ENCODE peak calls at places on chromosomes 2 and 18, in ten cellular contexts. One of them, this sample, is unnamed.
A peak's percentile ranks its signal among the peaks of the same experiment; 100 is the strongest.

GRCh38 chr2:179049203-179049545 is 763 bp downstream of the CCDC141 start:
- DNase-seq in CD4-positive, alpha-beta T cell: no peak
- DNase-seq in stimulated activated CD4-positive, alpha-beta T cell treated with anti-CD3 and anti-CD28 coated beads, Interleukin-4, amount 100 ng/mL, for 24 hours: no peak
- DNase-seq in body of pancreas: no peak
- DNase-seq in activated gamma-delta T cell treated with Interleukin-2 at 50 U/mL for 16 hours: no peak
- DNase-seq in HAP-1: no peak
- DNase-seq in NT2/D1: no peak
- DNase-seq in BE2C: no peak
- DNase-seq in HS-27A: no peak
- DNase-seq in iris pigment epithelial cell: no peak
- DNase-seq in this sample: peak; percentile 52

GRCh38 chr2:88967844-88968243 is 276.4 kb downstream of the RPIA start:
- DNase-seq in CD4-positive, alpha-beta T cell: no peak
- DNase-seq in stimulated activated CD4-positive, alpha-beta T cell treated with anti-CD3 and anti-CD28 coated beads, Interleukin-4, amount 100 ng/mL, for 24 hours: no peak
- DNase-seq in body of pancreas: no peak
- DNase-seq in activated gamma-delta T cell treated with Interleukin-2 at 50 U/mL for 16 hours: no peak
- DNase-seq in HAP-1: no peak
- DNase-seq in NT2/D1: no peak
- DNase-seq in BE2C: no peak
- DNase-seq in HS-27A: no peak
- DNase-seq in iris pigment epithelial cell: no peak
- DNase-seq in this sample: no peak

GRCh38 chr2:6184532-6185302 is 492.5 kb downstream of the SOX11 start:
- DNase-seq in CD4-positive, alpha-beta T cell: no peak
- DNase-seq in stimulated activated CD4-positive, alpha-beta T cell treated with anti-CD3 and anti-CD28 coated beads, Interleukin-4, amount 100 ng/mL, for 24 hours: no peak
- DNase-seq in body of pancreas: no peak
- DNase-seq in activated gamma-delta T cell treated with Interleukin-2 at 50 U/mL for 16 hours: no peak
- DNase-seq in HAP-1: no peak
- DNase-seq in NT2/D1: no peak
- DNase-seq in BE2C: no peak
- DNase-seq in HS-27A: no peak
- DNase-seq in iris pigment epithelial cell: peak; percentile 83
- DNase-seq in this sample: no peak

GRCh38 chr2:222813177-222813843 is 47.5 kb upstream of the ACSL3 start:
- DNase-seq in CD4-positive, alpha-beta T cell: no peak
- DNase-seq in stimulated activated CD4-positive, alpha-beta T cell treated with anti-CD3 and anti-CD28 coated beads, Interleukin-4, amount 100 ng/mL, for 24 hours: peak; percentile 12
- DNase-seq in body of pancreas: no peak
- DNase-seq in activated gamma-delta T cell treated with Interleukin-2 at 50 U/mL for 16 hours: no peak
- DNase-seq in HAP-1: no peak
- DNase-seq in NT2/D1: no peak
- DNase-seq in BE2C: no peak
- DNase-seq in HS-27A: no peak
- DNase-seq in iris pigment epithelial cell: peak; percentile 46
- DNase-seq in this sample: no peak

GRCh38 chr2:144468823-144469595 is 50.9 kb downstream of the ZEB2 start:
- DNase-seq in CD4-positive, alpha-beta T cell: no peak
- DNase-seq in stimulated activated CD4-positive, alpha-beta T cell treated with anti-CD3 and anti-CD28 coated beads, Interleukin-4, amount 100 ng/mL, for 24 hours: no peak
- DNase-seq in body of pancreas: no peak
- DNase-seq in activated gamma-delta T cell treated with Interleukin-2 at 50 U/mL for 16 hours: no peak
- DNase-seq in HAP-1: no peak
- DNase-seq in NT2/D1: no peak
- DNase-seq in BE2C: no peak
- DNase-seq in HS-27A: no peak
- DNase-seq in iris pigment epithelial cell: no peak
- DNase-seq in this sample: no peak

GRCh38 chr2:8310557-8311455 is 371.1 kb upstream of the ID2 start:
- DNase-seq in CD4-positive, alpha-beta T cell: peak; percentile 13
- DNase-seq in stimulated activated CD4-positive, alpha-beta T cell treated with anti-CD3 and anti-CD28 coated beads, Interleukin-4, amount 100 ng/mL, for 24 hours: peak; percentile 55
- DNase-seq in body of pancreas: no peak
- DNase-seq in activated gamma-delta T cell treated with Interleukin-2 at 50 U/mL for 16 hours: peak; percentile 50
- DNase-seq in HAP-1: no peak
- DNase-seq in NT2/D1: no peak
- DNase-seq in BE2C: no peak
- DNase-seq in HS-27A: no peak
- DNase-seq in iris pigment epithelial cell: no peak
- DNase-seq in this sample: peak; percentile 52

GRCh38 chr2:26401739-26402541 is at the start of gene DRC1:
- DNase-seq in CD4-positive, alpha-beta T cell: no peak
- DNase-seq in stimulated activated CD4-positive, alpha-beta T cell treated with anti-CD3 and anti-CD28 coated beads, Interleukin-4, amount 100 ng/mL, for 24 hours: no peak
- DNase-seq in body of pancreas: peak; percentile 57
- DNase-seq in activated gamma-delta T cell treated with Interleukin-2 at 50 U/mL for 16 hours: no peak
- DNase-seq in HAP-1: no peak
- DNase-seq in NT2/D1: peak; percentile 77
- DNase-seq in BE2C: peak; percentile 97
- DNase-seq in HS-27A: no peak
- DNase-seq in iris pigment epithelial cell: peak; percentile 78
- DNase-seq in this sample: no peak

GRCh38 chr2:119489232-119489952 is 34.9 kb downstream of the SCTR start:
- DNase-seq in CD4-positive, alpha-beta T cell: no peak
- DNase-seq in stimulated activated CD4-positive, alpha-beta T cell treated with anti-CD3 and anti-CD28 coated beads, Interleukin-4, amount 100 ng/mL, for 24 hours: no peak
- DNase-seq in body of pancreas: no peak
- DNase-seq in activated gamma-delta T cell treated with Interleukin-2 at 50 U/mL for 16 hours: no peak
- DNase-seq in HAP-1: no peak
- DNase-seq in NT2/D1: no peak
- DNase-seq in BE2C: no peak
- DNase-seq in HS-27A: no peak
- DNase-seq in iris pigment epithelial cell: no peak
- DNase-seq in this sample: no peak

GRCh38 chr2:134124047-134124753 is 129.7 kb upstream of the MGAT5 start:
- DNase-seq in CD4-positive, alpha-beta T cell: no peak
- DNase-seq in stimulated activated CD4-positive, alpha-beta T cell treated with anti-CD3 and anti-CD28 coated beads, Interleukin-4, amount 100 ng/mL, for 24 hours: no peak
- DNase-seq in body of pancreas: no peak
- DNase-seq in activated gamma-delta T cell treated with Interleukin-2 at 50 U/mL for 16 hours: no peak
- DNase-seq in HAP-1: peak; percentile 51
- DNase-seq in NT2/D1: no peak
- DNase-seq in BE2C: peak; percentile 52
- DNase-seq in HS-27A: no peak
- DNase-seq in iris pigment epithelial cell: no peak
- DNase-seq in this sample: no peak

GRCh38 chr2:8412586-8412985 is 269.3 kb upstream of the ID2 start:
- DNase-seq in CD4-positive, alpha-beta T cell: no peak
- DNase-seq in stimulated activated CD4-positive, alpha-beta T cell treated with anti-CD3 and anti-CD28 coated beads, Interleukin-4, amount 100 ng/mL, for 24 hours: no peak
- DNase-seq in body of pancreas: peak; percentile 31
- DNase-seq in activated gamma-delta T cell treated with Interleukin-2 at 50 U/mL for 16 hours: no peak
- DNase-seq in HAP-1: no peak
- DNase-seq in NT2/D1: no peak
- DNase-seq in BE2C: no peak
- DNase-seq in HS-27A: no peak
- DNase-seq in iris pigment epithelial cell: no peak
- DNase-seq in this sample: no peak

GRCh38 chr2:36373149-36373880 is 17.7 kb downstream of the CRIM1 start:
- DNase-seq in CD4-positive, alpha-beta T cell: no peak
- DNase-seq in stimulated activated CD4-positive, alpha-beta T cell treated with anti-CD3 and anti-CD28 coated beads, Interleukin-4, amount 100 ng/mL, for 24 hours: no peak
- DNase-seq in body of pancreas: no peak
- DNase-seq in activated gamma-delta T cell treated with Interleukin-2 at 50 U/mL for 16 hours: no peak
- DNase-seq in HAP-1: no peak
- DNase-seq in NT2/D1: no peak
- DNase-seq in BE2C: no peak
- DNase-seq in HS-27A: no peak
- DNase-seq in iris pigment epithelial cell: peak; percentile 86
- DNase-seq in this sample: no peak

GRCh38 chr2:85770369-85770768 is 16.6 kb downstream of the ATOH8 start:
- DNase-seq in CD4-positive, alpha-beta T cell: no peak
- DNase-seq in stimulated activated CD4-positive, alpha-beta T cell treated with anti-CD3 and anti-CD28 coated beads, Interleukin-4, amount 100 ng/mL, for 24 hours: no peak
- DNase-seq in body of pancreas: no peak
- DNase-seq in activated gamma-delta T cell treated with Interleukin-2 at 50 U/mL for 16 hours: no peak
- DNase-seq in HAP-1: no peak
- DNase-seq in NT2/D1: no peak
- DNase-seq in BE2C: no peak
- DNase-seq in HS-27A: no peak
- DNase-seq in iris pigment epithelial cell: no peak
- DNase-seq in this sample: no peak

GRCh38 chr2:207854484-207855386 is 85.0 kb upstream of the FZD5 start:
- DNase-seq in CD4-positive, alpha-beta T cell: no peak
- DNase-seq in stimulated activated CD4-positive, alpha-beta T cell treated with anti-CD3 and anti-CD28 coated beads, Interleukin-4, amount 100 ng/mL, for 24 hours: no peak
- DNase-seq in body of pancreas: no peak
- DNase-seq in activated gamma-delta T cell treated with Interleukin-2 at 50 U/mL for 16 hours: no peak
- DNase-seq in HAP-1: no peak
- DNase-seq in NT2/D1: no peak
- DNase-seq in BE2C: no peak
- DNase-seq in HS-27A: no peak
- DNase-seq in iris pigment epithelial cell: peak; percentile 83
- DNase-seq in this sample: no peak

GRCh38 chr18:70468861-70469570 is 180.2 kb downstream of the SOCS6 start:
- DNase-seq in CD4-positive, alpha-beta T cell: no peak
- DNase-seq in stimulated activated CD4-positive, alpha-beta T cell treated with anti-CD3 and anti-CD28 coated beads, Interleukin-4, amount 100 ng/mL, for 24 hours: no peak
- DNase-seq in body of pancreas: no peak
- DNase-seq in activated gamma-delta T cell treated with Interleukin-2 at 50 U/mL for 16 hours: no peak
- DNase-seq in HAP-1: no peak
- DNase-seq in NT2/D1: no peak
- DNase-seq in BE2C: peak; percentile 37
- DNase-seq in HS-27A: no peak
- DNase-seq in iris pigment epithelial cell: no peak
- DNase-seq in this sample: no peak

GRCh38 chr2:239577913-239578312 is 177.1 kb upstream of the HDAC4 start:
- DNase-seq in CD4-positive, alpha-beta T cell: no peak
- DNase-seq in stimulated activated CD4-positive, alpha-beta T cell treated with anti-CD3 and anti-CD28 coated beads, Interleukin-4, amount 100 ng/mL, for 24 hours: no peak
- DNase-seq in body of pancreas: no peak
- DNase-seq in activated gamma-delta T cell treated with Interleukin-2 at 50 U/mL for 16 hours: no peak
- DNase-seq in HAP-1: no peak
- DNase-seq in NT2/D1: no peak
- DNase-seq in BE2C: no peak
- DNase-seq in HS-27A: no peak
- DNase-seq in iris pigment epithelial cell: no peak
- DNase-seq in this sample: no peak

GRCh38 chr2:97741251-97741650 is 27.9 kb downstream of the ZAP70 start:
- DNase-seq in CD4-positive, alpha-beta T cell: no peak
- DNase-seq in stimulated activated CD4-positive, alpha-beta T cell treated with anti-CD3 and anti-CD28 coated beads, Interleukin-4, amount 100 ng/mL, for 24 hours: no peak
- DNase-seq in body of pancreas: no peak
- DNase-seq in activated gamma-delta T cell treated with Interleukin-2 at 50 U/mL for 16 hours: no peak
- DNase-seq in HAP-1: no peak
- DNase-seq in NT2/D1: no peak
- DNase-seq in BE2C: no peak
- DNase-seq in HS-27A: no peak
- DNase-seq in iris pigment epithelial cell: no peak
- DNase-seq in this sample: no peak

GRCh38 chr2:133198678-133199077 is 369.6 kb downstream of the NCKAP5 start:
- DNase-seq in CD4-positive, alpha-beta T cell: no peak
- DNase-seq in stimulated activated CD4-positive, alpha-beta T cell treated with anti-CD3 and anti-CD28 coated beads, Interleukin-4, amount 100 ng/mL, for 24 hours: no peak
- DNase-seq in body of pancreas: no peak
- DNase-seq in activated gamma-delta T cell treated with Interleukin-2 at 50 U/mL for 16 hours: no peak
- DNase-seq in HAP-1: no peak
- DNase-seq in NT2/D1: no peak
- DNase-seq in BE2C: no peak
- DNase-seq in HS-27A: no peak
- DNase-seq in iris pigment epithelial cell: no peak
- DNase-seq in this sample: no peak

GRCh38 chr2:39996653-39997080 is 217.6 kb upstream of the THUMPD2 start:
- DNase-seq in CD4-positive, alpha-beta T cell: no peak
- DNase-seq in stimulated activated CD4-positive, alpha-beta T cell treated with anti-CD3 and anti-CD28 coated beads, Interleukin-4, amount 100 ng/mL, for 24 hours: no peak
- DNase-seq in body of pancreas: no peak
- DNase-seq in activated gamma-delta T cell treated with Interleukin-2 at 50 U/mL for 16 hours: no peak
- DNase-seq in HAP-1: no peak
- DNase-seq in NT2/D1: no peak
- DNase-seq in BE2C: no peak
- DNase-seq in HS-27A: no peak
- DNase-seq in iris pigment epithelial cell: peak; percentile 80
- DNase-seq in this sample: no peak

GRCh38 chr2:199463708-199464613 is 6.2 kb upstream of the SATB2 start:
- DNase-seq in CD4-positive, alpha-beta T cell: no peak
- DNase-seq in stimulated activated CD4-positive, alpha-beta T cell treated with anti-CD3 and anti-CD28 coated beads, Interleukin-4, amount 100 ng/mL, for 24 hours: no peak
- DNase-seq in body of pancreas: no peak
- DNase-seq in activated gamma-delta T cell treated with Interleukin-2 at 50 U/mL for 16 hours: no peak
- DNase-seq in HAP-1: no peak
- DNase-seq in NT2/D1: no peak
- DNase-seq in BE2C: no peak
- DNase-seq in HS-27A: no peak
- DNase-seq in iris pigment epithelial cell: no peak
- DNase-seq in this sample: no peak

GRCh38 chr2:28624798-28625701 is 126.6 kb upstream of the PPP1CB start:
- DNase-seq in CD4-positive, alpha-beta T cell: peak; percentile 26
- DNase-seq in stimulated activated CD4-positive, alpha-beta T cell treated with anti-CD3 and anti-CD28 coated beads, Interleukin-4, amount 100 ng/mL, for 24 hours: peak; percentile 64
- DNase-seq in body of pancreas: peak; percentile 86
- DNase-seq in activated gamma-delta T cell treated with Interleukin-2 at 50 U/mL for 16 hours: peak; percentile 33
- DNase-seq in HAP-1: peak; percentile 58
- DNase-seq in NT2/D1: peak; percentile 58
- DNase-seq in BE2C: no peak
- DNase-seq in HS-27A: no peak
- DNase-seq in iris pigment epithelial cell: peak; percentile 47
- DNase-seq in this sample: peak; percentile 47

GRCh38 chr18:26547302-26548143 is 830 bp downstream of the KCTD1 start:
- DNase-seq in CD4-positive, alpha-beta T cell: peak; percentile 30
- DNase-seq in stimulated activated CD4-positive, alpha-beta T cell treated with anti-CD3 and anti-CD28 coated beads, Interleukin-4, amount 100 ng/mL, for 24 hours: peak; percentile 44
- DNase-seq in body of pancreas: peak; percentile 79
- DNase-seq in activated gamma-delta T cell treated with Interleukin-2 at 50 U/mL for 16 hours: peak; percentile 50
- DNase-seq in HAP-1: no peak
- DNase-seq in NT2/D1: no peak
- DNase-seq in BE2C: peak; percentile 76
- DNase-seq in HS-27A: no peak
- DNase-seq in iris pigment epithelial cell: peak; percentile 91
- DNase-seq in this sample: peak; percentile 64

GRCh38 chr2:163775304-163775703 is 39.5 kb upstream of the FIGN start:
- DNase-seq in CD4-positive, alpha-beta T cell: no peak
- DNase-seq in stimulated activated CD4-positive, alpha-beta T cell treated with anti-CD3 and anti-CD28 coated beads, Interleukin-4, amount 100 ng/mL, for 24 hours: no peak
- DNase-seq in body of pancreas: no peak
- DNase-seq in activated gamma-delta T cell treated with Interleukin-2 at 50 U/mL for 16 hours: no peak
- DNase-seq in HAP-1: no peak
- DNase-seq in NT2/D1: no peak
- DNase-seq in BE2C: no peak
- DNase-seq in HS-27A: no peak
- DNase-seq in iris pigment epithelial cell: peak; percentile 56
- DNase-seq in this sample: no peak

GRCh38 chr18:22145160-22145559 is 24.2 kb upstream of the GATA6 start:
- DNase-seq in CD4-positive, alpha-beta T cell: no peak
- DNase-seq in stimulated activated CD4-positive, alpha-beta T cell treated with anti-CD3 and anti-CD28 coated beads, Interleukin-4, amount 100 ng/mL, for 24 hours: no peak
- DNase-seq in body of pancreas: no peak
- DNase-seq in activated gamma-delta T cell treated with Interleukin-2 at 50 U/mL for 16 hours: no peak
- DNase-seq in HAP-1: no peak
- DNase-seq in NT2/D1: no peak
- DNase-seq in BE2C: no peak
- DNase-seq in HS-27A: no peak
- DNase-seq in iris pigment epithelial cell: no peak
- DNase-seq in this sample: no peak

GRCh38 chr2:136764397-136765255 is 719 bp upstream of the THSD7B start:
- DNase-seq in CD4-positive, alpha-beta T cell: no peak
- DNase-seq in stimulated activated CD4-positive, alpha-beta T cell treated with anti-CD3 and anti-CD28 coated beads, Interleukin-4, amount 100 ng/mL, for 24 hours: no peak
- DNase-seq in body of pancreas: no peak
- DNase-seq in activated gamma-delta T cell treated with Interleukin-2 at 50 U/mL for 16 hours: no peak
- DNase-seq in HAP-1: no peak
- DNase-seq in NT2/D1: no peak
- DNase-seq in BE2C: no peak
- DNase-seq in HS-27A: no peak
- DNase-seq in iris pigment epithelial cell: no peak
- DNase-seq in this sample: no peak

GRCh38 chr2:86441789-86442641 is 844 bp downstream of the KDM3A start:
- DNase-seq in CD4-positive, alpha-beta T cell: peak; percentile 63
- DNase-seq in stimulated activated CD4-positive, alpha-beta T cell treated with anti-CD3 and anti-CD28 coated beads, Interleukin-4, amount 100 ng/mL, for 24 hours: peak; percentile 71
- DNase-seq in body of pancreas: peak; percentile 70
- DNase-seq in activated gamma-delta T cell treated with Interleukin-2 at 50 U/mL for 16 hours: peak; percentile 73
- DNase-seq in HAP-1: peak; percentile 68
- DNase-seq in NT2/D1: peak; percentile 5
- DNase-seq in BE2C: peak; percentile 19
- DNase-seq in HS-27A: no peak
- DNase-seq in iris pigment epithelial cell: peak; percentile 66
- DNase-seq in this sample: peak; percentile 46

GRCh38 chr2:241751152-241751551 is 16.7 kb downstream of the D2HGDH start:
- DNase-seq in CD4-positive, alpha-beta T cell: no peak
- DNase-seq in stimulated activated CD4-positive, alpha-beta T cell treated with anti-CD3 and anti-CD28 coated beads, Interleukin-4, amount 100 ng/mL, for 24 hours: no peak
- DNase-seq in body of pancreas: no peak
- DNase-seq in activated gamma-delta T cell treated with Interleukin-2 at 50 U/mL for 16 hours: no peak
- DNase-seq in HAP-1: no peak
- DNase-seq in NT2/D1: no peak
- DNase-seq in BE2C: no peak
- DNase-seq in HS-27A: no peak
- DNase-seq in iris pigment epithelial cell: no peak
- DNase-seq in this sample: no peak

GRCh38 chr18:25056456-25056855 is 295.5 kb downstream of the ZNF521 start:
- DNase-seq in CD4-positive, alpha-beta T cell: no peak
- DNase-seq in stimulated activated CD4-positive, alpha-beta T cell treated with anti-CD3 and anti-CD28 coated beads, Interleukin-4, amount 100 ng/mL, for 24 hours: no peak
- DNase-seq in body of pancreas: no peak
- DNase-seq in activated gamma-delta T cell treated with Interleukin-2 at 50 U/mL for 16 hours: no peak
- DNase-seq in HAP-1: no peak
- DNase-seq in NT2/D1: no peak
- DNase-seq in BE2C: no peak
- DNase-seq in HS-27A: no peak
- DNase-seq in iris pigment epithelial cell: no peak
- DNase-seq in this sample: no peak

GRCh38 chr18:36031407-36031806 is 36.0 kb downstream of the RPRD1A start:
- DNase-seq in CD4-positive, alpha-beta T cell: no peak
- DNase-seq in stimulated activated CD4-positive, alpha-beta T cell treated with anti-CD3 and anti-CD28 coated beads, Interleukin-4, amount 100 ng/mL, for 24 hours: no peak
- DNase-seq in body of pancreas: no peak
- DNase-seq in activated gamma-delta T cell treated with Interleukin-2 at 50 U/mL for 16 hours: no peak
- DNase-seq in HAP-1: no peak
- DNase-seq in NT2/D1: no peak
- DNase-seq in BE2C: no peak
- DNase-seq in HS-27A: no peak
- DNase-seq in iris pigment epithelial cell: no peak
- DNase-seq in this sample: no peak

This sample was measured in CD8-positive, alpha-beta T cell.